ENCODE peak calls at places on chromosomes 11 and 22, in seven cellular contexts. L, M, J, K, X, S and W are unnamed samples.

GRCh38 chr11:60169264-60169915 is 13.5 kb downstream of the MS4A6A start:
- DNase-seq in L (peak; percentile 58), M (no peak), J (no peak), K (peak; percentile 54), X (no peak), S (peak; percentile 33), W (no peak)

GRCh38 chr11:46198245-46198872 is 77.1 kb upstream of the PHF21A start:
- DNase-seq in L (no peak), M (no peak), J (no peak), K (no peak), X (no peak), S (no peak), W (no peak)

GRCh38 chr11:7617032-7617431 is 56.3 kb downstream of the CYB5R2 start:
- DNase-seq in L (no peak), M (no peak), J (no peak), K (no peak), X (no peak), S (no peak), W (no peak)

GRCh38 chr11:106986673-106987072 is 31.6 kb downstream of the GUCY1A2 start:
- DNase-seq in L (no peak), M (no peak), J (no peak), K (no peak), X (no peak), S (no peak), W (no peak)

GRCh38 chr11:14927146-14927545 is 35.1 kb upstream of the CYP2R1 start:
- DNase-seq in L (no peak), M (no peak), J (no peak), K (no peak), X (no peak), S (no peak), W (no peak)

GRCh38 chr22:29877620-29878019 is 5.4 kb upstream of the MTMR3 start:
- DNase-seq in L (no peak), M (no peak), J (no peak), K (no peak), X (no peak), S (no peak), W (no peak)

GRCh38 chr11:61771195-61771894 is 18.9 kb downstream of the MYRF start:
- DNase-seq in L (no peak), M (no peak), J (no peak), K (no peak), X (no peak), S (no peak), W (no peak)

GRCh38 chr11:31262761-31263160 is 106.8 kb downstream of the DCDC1 start:
- DNase-seq in L (no peak), M (no peak), J (no peak), K (no peak), X (no peak), S (no peak), W (no peak)

GRCh38 chr11:2586091-2586792 is 113.6 kb downstream of the KCNQ1OT1 start:
- DNase-seq in L (no peak), M (no peak), J (peak; percentile 69), K (peak; percentile 13), X (peak; percentile 57), S (no peak), W (peak; percentile 6)

GRCh38 chr11:16291729-16292128 is 64.6 kb downstream of the SOX6 start:
- DNase-seq in L (no peak), M (no peak), J (no peak), K (no peak), X (no peak), S (no peak), W (no peak)

GRCh38 chr11:45599161-45599943 is 66.1 kb downstream of the CHST1 start:
- DNase-seq in L (no peak), M (no peak), J (no peak), K (no peak), X (peak; percentile 27), S (no peak), W (no peak)

GRCh38 chr11:8340299-8340698 is 76.6 kb upstream of the LMO1 start:
- DNase-seq in L (no peak), M (no peak), J (no peak), K (no peak), X (no peak), S (no peak), W (no peak)

GRCh38 chr22:23070418-23071162 is at the start of gene GNAZ:
- DNase-seq in L (no peak), M (no peak), J (peak; percentile 77), K (no peak), X (peak; percentile 67), S (no peak), W (peak; percentile 28)

GRCh38 chr22:28600546-28601143 is 79.0 kb downstream of the TTC28 start:
- DNase-seq in L (peak; percentile 48), M (no peak), J (no peak), K (no peak), X (no peak), S (peak; percentile 53), W (no peak)

GRCh38 chr11:1203505-1204271 is 19.2 kb upstream of the MUC5B start:
- DNase-seq in L (no peak), M (no peak), J (peak; percentile 76), K (peak; percentile 28), X (peak; percentile 65), S (no peak), W (no peak)

GRCh38 chr11:55942785-55943392 is 6.7 kb upstream of the OR5I1 start:
- DNase-seq in L (peak; percentile 28), M (peak; percentile 32), J (no peak), K (no peak), X (no peak), S (peak; percentile 23), W (no peak)

GRCh38 chr11:45530776-45531175 is 134.6 kb downstream of the CHST1 start:
- DNase-seq in L (no peak), M (no peak), J (no peak), K (no peak), X (no peak), S (no peak), W (no peak)

GRCh38 chr11:122816701-122817100 is 21.6 kb upstream of the CRTAM start:
- DNase-seq in L (no peak), M (no peak), J (no peak), K (no peak), X (no peak), S (no peak), W (no peak)
- TF ChIP-seq EP300 in L (no peak), M (no peak), J (no peak), K (no peak), X (no peak), S (no peak), W (no peak)

GRCh38 chr11:12127206-12127898 is 17.0 kb downstream of the MICAL2 start:
- DNase-seq in L (no peak), M (no peak), J (no peak), K (no peak), X (no peak), S (no peak), W (no peak)

GRCh38 chr11:12130180-12130980 is 20.0 kb downstream of the MICAL2 start:
- DNase-seq in L (no peak), M (no peak), J (no peak), K (no peak), X (no peak), S (no peak), W (no peak)

GRCh38 chr11:12126352-12127019 is 16.1 kb downstream of the MICAL2 start:
- DNase-seq in L (no peak), M (no peak), J (no peak), K (no peak), X (no peak), S (no peak), W (no peak)

GRCh38 chr11:12128191-12128841 is 17.9 kb downstream of the MICAL2 start:
- DNase-seq in L (no peak), M (no peak), J (no peak), K (no peak), X (no peak), S (no peak), W (no peak)

DNA sequence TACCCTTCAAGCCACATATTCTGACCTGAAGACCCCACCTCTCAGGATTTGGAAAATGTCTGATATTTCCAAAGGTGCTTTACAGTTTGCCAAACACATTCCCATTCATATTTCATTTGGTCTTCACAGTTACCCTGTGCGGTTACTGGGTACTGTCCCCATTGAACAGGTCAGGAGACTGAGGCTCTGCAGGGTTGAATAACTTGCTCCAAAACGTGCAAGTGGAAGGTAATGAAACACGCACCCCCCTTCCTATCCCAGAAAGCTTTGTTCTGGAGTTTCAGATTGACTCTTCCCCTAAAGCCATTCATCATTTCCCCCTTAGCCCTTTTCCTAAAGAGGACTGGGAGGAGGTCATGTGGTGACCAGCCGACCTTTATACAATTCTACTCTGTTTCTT is 18.8 kb downstream of the MICAL2 start:
- DNase-seq in L (no peak), M (no peak), J (no peak), K (no peak), X (no peak), S (no peak), W (no peak)
- H3K27ac ChIP-seq in L (no peak overlapping the region), M (no peak overlapping the region), J (no peak overlapping the region), K (no peak overlapping the region), X (no peak overlapping the region), S (no peak overlapping the region), W (no peak overlapping the region)

GRCh38 chr11:12889243-12889642 is 119.9 kb upstream of the RASSF10 start:
- DNase-seq in L (no peak), M (peak; percentile 49), J (no peak), K (no peak), X (peak; percentile 82), S (no peak), W (peak; percentile 68)

GRCh38 chr11:12897390-12897789 is 111.7 kb upstream of the RASSF10 start:
- DNase-seq in L (no peak), M (no peak), J (no peak), K (no peak), X (no peak), S (no peak), W (no peak)

GRCh38 chr11:12897867-12898266 is 111.2 kb upstream of the RASSF10 start:
- DNase-seq in L (no peak), M (no peak), J (no peak), K (no peak), X (no peak), S (no peak), W (no peak)

GRCh38 chr11:12890476-12890875 is 118.6 kb upstream of the RASSF10 start:
- DNase-seq in L (no peak), M (no peak), J (no peak), K (no peak), X (no peak), S (no peak), W (no peak)

GRCh38 chr11:12893787-12894672 is 115.1 kb upstream of the RASSF10 start:
- DNase-seq in L (peak; percentile 65), M (peak; percentile 76), J (no peak), K (peak; percentile 69), X (peak; percentile 82), S (peak; percentile 39), W (peak; percentile 80)
- TF ChIP-seq EP300 in L (no peak), M (no peak), J (no peak), K (no peak), X (no peak), S (no peak), W (no peak)

DNA sequence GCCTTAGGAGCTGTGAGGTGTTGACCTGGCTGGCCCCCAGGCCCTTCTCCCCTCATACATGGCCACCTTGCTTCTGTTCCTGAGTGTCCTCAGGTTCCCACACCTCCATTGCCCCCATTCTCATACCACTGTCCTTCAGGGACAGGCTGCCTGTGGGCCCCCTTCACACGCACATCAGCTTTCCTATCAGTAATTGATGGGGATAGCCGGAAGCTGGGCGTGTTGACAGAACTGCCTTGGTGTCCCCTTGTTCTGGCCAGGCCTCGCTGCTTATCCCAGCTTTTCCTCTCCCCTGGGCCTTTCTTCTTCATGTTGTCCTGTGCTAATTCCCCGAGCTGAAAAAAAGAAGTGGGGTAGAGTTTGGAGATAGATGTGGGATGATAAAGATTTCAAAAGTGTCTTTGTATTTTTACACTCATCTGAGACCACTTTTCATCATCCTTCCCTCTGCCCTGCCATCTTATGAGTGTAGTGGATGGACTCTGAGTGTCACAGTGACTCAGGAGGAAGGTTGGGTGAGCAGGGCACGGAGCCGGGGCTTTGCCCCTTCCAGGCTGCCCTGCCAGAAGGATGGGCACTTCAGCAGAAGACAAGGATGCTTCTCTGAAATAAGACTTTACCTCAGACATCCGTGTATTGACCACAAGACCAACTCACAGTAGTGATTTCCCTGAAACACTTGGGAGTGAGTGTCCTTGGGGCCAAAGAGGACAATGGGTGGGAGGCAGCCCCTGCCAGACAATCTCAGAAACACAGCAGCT is 42.8 kb downstream of the MED15 start:
- DNase-seq in L (no peak), M (no peak), J (no peak), K (no peak), X (peak; percentile 46), S (no peak), W (no peak)
- H3K27ac ChIP-seq in L (no peak overlapping the region), M (peak overlapping the region; percentile 93), J (peak overlapping the region; percentile 87), K (peak overlapping the region; percentile 88), X (peak overlapping the region; percentile 95), S (peak overlapping the region; percentile 89), W (peak overlapping the region; percentile 75)